ENCODE peak calls at places on chromosomes 5 and 9, in four cellular contexts. O is transverse colon, I is adrenal gland, N is AG04449. D is an unnamed sample.

GRCh38 chr5:147339313-147339712 is 104.5 kb downstream of the STK32A start:
- DNase-seq in O (no peak), I (no peak), N (no peak), D (no peak)

GRCh38 chr5:163976691-163977090 is 471.3 kb downstream of the MAT2B start:
- DNase-seq in O (no peak), I (no peak), N (no peak), D (no peak)

GRCh38 chr5:135055385-135055784 is 21.4 kb upstream of the PITX1 start:
- DNase-seq in O (no peak), I (no peak), N (no peak), D (no peak)

GRCh38 chr9:15187589-15187988 is 119.4 kb downstream of the TTC39B start:
- DNase-seq in O (no peak), I (no peak), N (no peak), D (no peak)

GRCh38 chr5:58648846-58649245 is 66.0 kb downstream of the RAB3C start:
- DNase-seq in O (no peak), I (no peak), N (no peak), D (no peak)

GRCh38 chr9:135079018-135079417 is 8.4 kb upstream of the OLFM1 start:
- DNase-seq in O (peak), I (no peak), N (no peak), D (no peak)

GRCh38 chr9:34252670-34253459 is 74.0 kb downstream of the UBAP1 start:
- DNase-seq in O (no peak), I (peak), N (no peak), D (no peak)

GRCh38 chr9:84072621-84073180 is 92.1 kb downstream of the RMI1 start:
- DNase-seq in O (no peak), I (no peak), N (no peak), D (no peak)

GRCh38 chr5:176732306-176732705 is 78.1 kb upstream of the UNC5A start:
- DNase-seq in O (no peak), I (no peak), N (no peak), D (no peak)

GRCh38 chr9:113446323-113446740 is 17.2 kb upstream of the RGS3 start:
- DNase-seq in O (no peak), I (peak), N (no peak), D (no peak)

GRCh38 chr5:59694416-59694815 is 199.1 kb downstream of the PDE4D start:
- DNase-seq in O (no peak), I (no peak), N (no peak), D (no peak)
- H3K4me3 ChIP-seq in O (no peak), I (no peak), N (no peak), D (no peak)

DNA sequence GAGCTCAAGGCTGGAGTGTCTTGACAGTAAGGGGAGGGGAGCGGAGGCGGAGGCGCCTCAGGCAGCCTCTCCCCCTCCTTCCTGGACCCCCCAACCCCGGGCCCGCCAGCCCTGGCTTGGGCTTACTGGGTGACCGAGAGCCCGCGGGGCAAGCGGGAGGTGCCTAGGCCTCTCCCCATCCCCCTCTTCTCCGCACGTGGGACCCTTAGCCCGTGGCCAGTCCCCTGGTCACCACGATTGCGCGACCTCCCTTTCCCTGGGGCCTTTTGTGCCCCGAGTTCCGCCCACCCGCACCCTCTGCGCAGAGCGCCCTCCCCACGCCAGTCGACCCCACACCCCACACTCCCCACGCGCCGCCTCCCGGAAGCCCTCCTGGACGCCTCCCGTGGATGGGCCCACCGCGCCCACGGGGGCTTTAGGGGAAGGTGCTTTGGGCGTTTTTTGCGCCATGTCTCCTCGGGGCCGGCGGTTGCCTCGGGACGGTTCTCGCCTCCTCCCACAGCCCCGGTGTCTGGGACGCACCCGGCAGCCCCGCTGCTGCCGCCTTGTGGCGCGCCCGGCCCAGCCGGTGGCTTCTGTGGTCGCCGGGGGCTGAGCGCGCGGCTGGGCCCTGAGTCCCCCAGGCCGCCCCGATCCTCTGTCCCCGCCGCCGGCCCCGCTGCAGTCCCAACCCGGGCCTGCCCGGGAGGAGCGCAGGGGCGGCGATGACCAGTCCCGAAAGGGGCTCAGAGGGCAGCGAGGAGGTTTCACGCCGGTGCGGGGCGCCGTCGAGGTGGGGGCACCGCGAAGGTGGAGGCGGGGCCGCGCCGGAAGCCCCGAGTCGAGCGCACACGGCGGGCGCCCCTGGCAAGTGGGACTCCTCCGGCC is 3.2 kb downstream of the TOR4A start:
- DNase-seq in O (no peak), I (no peak), N (no peak), D (no peak)
- TF ChIP-seq CTCF in O (peak), I (no peak), N (peak), D (no peak)

GRCh38 chr5:43637416-43637815 is 34.4 kb downstream of the NNT start:
- DNase-seq in O (no peak), I (no peak), N (no peak), D (no peak)
- H3K4me3 ChIP-seq in O (no peak), I (no peak), N (no peak), D (no peak)

DNA sequence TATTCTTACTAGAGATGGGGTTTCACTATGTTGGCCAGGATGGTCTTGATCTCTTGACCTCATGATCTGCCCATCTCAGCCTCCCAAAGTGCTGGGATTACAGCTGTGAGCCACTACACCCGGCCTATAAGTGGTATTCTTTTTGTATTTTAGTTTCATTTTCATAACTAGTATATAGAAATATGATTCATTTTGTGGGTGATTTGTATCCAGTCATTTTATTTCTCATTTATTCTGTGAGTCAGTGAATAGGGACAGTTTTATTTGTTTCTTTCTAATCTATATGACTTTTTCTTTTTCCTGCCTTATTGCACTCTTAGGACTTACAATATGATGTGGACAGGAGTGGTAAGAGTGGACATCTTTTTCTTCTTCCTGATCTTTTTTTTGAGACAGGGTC is 112.9 kb downstream of the AOPEP start:
- DNase-seq in O (no peak), I (no peak), N (no peak), D (no peak)
- TF ChIP-seq CTCF in O (no peak), I (no peak), N (no peak), D (no peak)

DNA sequence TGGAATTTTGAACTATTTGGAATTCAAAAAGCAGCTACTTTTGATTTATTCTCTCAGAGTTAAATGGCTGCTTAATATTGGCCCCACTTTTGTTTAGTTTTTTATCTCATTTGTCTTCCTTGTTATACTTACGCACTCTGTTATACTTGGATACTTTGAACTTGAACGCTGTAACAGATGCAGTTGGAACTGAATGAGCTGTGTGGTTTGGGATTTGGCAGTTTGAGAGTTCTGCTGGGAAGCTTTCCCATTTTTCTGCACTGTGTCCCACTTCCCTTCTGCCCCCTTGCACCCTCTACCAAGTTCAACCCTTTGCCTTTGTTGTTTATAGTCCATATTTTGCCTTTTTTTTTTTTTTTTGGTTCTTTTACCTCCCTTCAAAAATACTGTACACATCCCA is 3.8 kb downstream of the RHOBTB3 start:
- DNase-seq in O (no peak), I (no peak), N (no peak), D (no peak)
- H3K4me3 ChIP-seq in O (no peak), I (no peak), N (no peak), D (no peak)

D was measured in AG09309.